ENCODE peak calls at places on chromosome 11, in four cellular contexts. R, V, A and T are unnamed samples.

GRCh38 chr11:66262191-66262590 is 6.2 kb upstream of the RAB1B start:
- DNase-seq in R (no peak), V (no peak), A (no peak), T (no peak)

GRCh38 chr11:12415567-12415966 is 38.2 kb downstream of the PARVA start:
- DNase-seq in R (no peak), V (no peak), A (no peak), T (no peak)

GRCh38 chr11:46338988-46339666 is 8.1 kb upstream of the DGKZ start:
- DNase-seq in R (no peak), V (no peak), A (no peak), T (no peak)

GRCh38 chr11:125494987-125495725 is 909 bp downstream of the FEZ1 start:
- DNase-seq in R (peak), V (no peak), A (peak), T (no peak)

GRCh38 chr11:14974723-14975587 is 2.8 kb upstream of the CALCA start:
- DNase-seq in R (no peak), V (peak), A (no peak), T (no peak)

GRCh38 chr11:86003654-86004053 is 65.2 kb downstream of the PICALM start:
- DNase-seq in R (no peak), V (no peak), A (no peak), T (no peak)

GRCh38 chr11:112784323-112785073 is 176.7 kb upstream of the NCAM1 start:
- DNase-seq in R (no peak), V (no peak), A (peak), T (no peak)

GRCh38 chr11:20360650-20361049 is 2.9 kb upstream of the HTATIP2 start:
- DNase-seq in R (no peak), V (no peak), A (no peak), T (no peak)

GRCh38 chr11:124086447-124086846 is 28.8 kb upstream of the VWA5A start:
- DNase-seq in R (no peak), V (no peak), A (no peak), T (no peak)

GRCh38 chr11:59615132-59615636 is 390 bp downstream of the OSBP start:
- DNase-seq in R (peak), V (peak), A (peak), T (no peak)

GRCh38 chr11:43681543-43681942 is 1.0 kb downstream of the HSD17B12 start:
- DNase-seq in R (no peak), V (no peak), A (no peak), T (no peak)

GRCh38 chr11:2382927-2383822 is 6.1 kb downstream of the CD81 start:
- DNase-seq in R (peak), V (no peak), A (peak), T (no peak)

GRCh38 chr11:131397666-131398065 is 27.3 kb downstream of the NTM start:
- DNase-seq in R (no peak), V (no peak), A (no peak), T (no peak)
- TF ChIP-seq CTCF in R (no peak), V (no peak), A (no peak), T (no peak)

GRCh38 chr11:63945482-63946163 is 6.8 kb downstream of the NAA40 start:
- DNase-seq in R (no peak), V (peak), A (peak), T (peak)
- TF ChIP-seq CTCF in R (peak), V (peak), A (peak), T (peak)

DNA sequence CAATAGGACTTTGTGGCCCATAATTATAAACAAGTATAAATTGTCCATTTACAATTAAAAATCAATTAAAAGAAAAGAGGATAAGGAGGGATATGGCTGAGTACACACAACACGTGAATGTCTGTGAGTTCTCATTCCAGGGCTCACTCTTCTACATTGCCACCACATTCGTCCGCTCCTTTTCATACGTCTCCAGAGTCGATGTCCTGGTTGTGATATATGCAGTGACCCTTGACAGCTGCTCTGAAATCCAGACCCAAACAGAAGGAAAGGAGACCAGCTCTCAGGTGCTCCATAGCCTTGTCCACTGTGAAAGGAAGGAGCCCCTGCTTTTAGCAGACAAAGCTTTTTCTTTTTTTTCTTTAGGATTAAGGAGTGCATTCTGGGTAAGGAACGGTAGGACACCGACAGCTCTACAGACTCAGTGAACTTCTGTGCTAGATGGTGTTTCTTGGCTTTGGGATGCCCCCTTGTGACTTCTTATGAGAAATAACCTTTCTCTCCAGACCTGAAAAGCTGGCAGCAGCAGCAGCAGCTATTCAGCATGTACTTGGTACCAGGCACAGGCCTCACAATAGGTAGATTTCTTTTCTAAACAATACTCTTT is 19.7 kb upstream of the DNAJB13 start:
- DNase-seq in R (no peak), V (peak), A (no peak), T (peak)
- TF ChIP-seq CTCF in R (no peak), V (peak), A (peak), T (peak)

GRCh38 chr11:122755409-122755808 is 82.9 kb upstream of the CRTAM start:
- DNase-seq in R (no peak), V (no peak), A (no peak), T (no peak)

GRCh38 chr11:122755941-122756340 is 82.4 kb upstream of the CRTAM start:
- DNase-seq in R (no peak), V (no peak), A (no peak), T (no peak)

GRCh38 chr11:122756417-122756816 is 81.9 kb upstream of the CRTAM start:
- DNase-seq in R (no peak), V (no peak), A (peak), T (no peak)

GRCh38 chr11:122754028-122754427 is 84.3 kb upstream of the CRTAM start:
- DNase-seq in R (no peak), V (no peak), A (no peak), T (no peak)

GRCh38 chr11:122754553-122755322 is 83.6 kb upstream of the CRTAM start:
- DNase-seq in R (no peak), V (no peak), A (peak), T (no peak)
- TF ChIP-seq CTCF in R (no peak), V (peak), A (no peak), T (peak)

GRCh38 chr11:117238221-117238620 is 5.8 kb downstream of the RNF214 start:
- DNase-seq in R (no peak), V (no peak), A (no peak), T (no peak)

GRCh38 chr11:117239295-117239694 is 6.8 kb downstream of the RNF214 start:
- DNase-seq in R (no peak), V (no peak), A (no peak), T (peak)
- TF ChIP-seq CTCF in R (no peak), V (no peak), A (no peak), T (peak)